ENCODE peak calls at places on chromosome 12, in six cellular contexts. One of them, this sample, is unnamed.

GRCh38 chr12:26524862-26525465 is 308.0 kb downstream of the ITPR2 start:
- DNase-seq in spleen: no peak
- DNase-seq in GM06990: peak; percentile 7
- DNase-seq in IMR-90: peak; percentile 28
- DNase-seq in CD4-positive, alpha-beta T cell: no peak
- DNase-seq in cardiac fibroblast: peak; percentile 34
- DNase-seq in this sample: no peak

GRCh38 chr12:114288071-114288470 is 117.9 kb downstream of the TBX5 start:
- DNase-seq in spleen: no peak
- DNase-seq in GM06990: no peak
- DNase-seq in IMR-90: peak; percentile 21
- DNase-seq in CD4-positive, alpha-beta T cell: no peak
- DNase-seq in cardiac fibroblast: peak; percentile 37
- DNase-seq in this sample: no peak

GRCh38 chr12:107131832-107132616 is 38.7 kb upstream of the CRY1 start:
- DNase-seq in spleen: no peak
- DNase-seq in GM06990: no peak
- DNase-seq in IMR-90: peak; percentile 68
- DNase-seq in CD4-positive, alpha-beta T cell: no peak
- DNase-seq in cardiac fibroblast: peak; percentile 73
- DNase-seq in this sample: no peak

GRCh38 chr12:62859203-62859799 is 75.6 kb downstream of the PPM1H start:
- DNase-seq in spleen: no peak
- DNase-seq in GM06990: no peak
- DNase-seq in IMR-90: no peak
- DNase-seq in CD4-positive, alpha-beta T cell: no peak
- DNase-seq in cardiac fibroblast: no peak
- DNase-seq in this sample: no peak

GRCh38 chr12:131242741-131243496 is 289.2 kb downstream of the ADGRD1 start:
- DNase-seq in spleen: peak; percentile 29
- DNase-seq in GM06990: no peak
- DNase-seq in IMR-90: no peak
- DNase-seq in CD4-positive, alpha-beta T cell: no peak
- DNase-seq in cardiac fibroblast: no peak
- DNase-seq in this sample: no peak

GRCh38 chr12:100827901-100828520 is 33.4 kb downstream of the ANO4 start:
- DNase-seq in spleen: no peak
- DNase-seq in GM06990: no peak
- DNase-seq in IMR-90: peak; percentile 54
- DNase-seq in CD4-positive, alpha-beta T cell: no peak
- DNase-seq in cardiac fibroblast: peak; percentile 62
- DNase-seq in this sample: no peak

GRCh38 chr12:119208626-119209061 is 29.9 kb downstream of the HSPB8 start:
- DNase-seq in spleen: no peak
- DNase-seq in GM06990: no peak
- DNase-seq in IMR-90: peak; percentile 38
- DNase-seq in CD4-positive, alpha-beta T cell: no peak
- DNase-seq in cardiac fibroblast: peak; percentile 81
- DNase-seq in this sample: no peak

GRCh38 chr12:106645074-106645421 is 62.2 kb downstream of the RFX4 start:
- DNase-seq in spleen: no peak
- DNase-seq in GM06990: no peak
- DNase-seq in IMR-90: no peak
- DNase-seq in CD4-positive, alpha-beta T cell: no peak
- DNase-seq in cardiac fibroblast: peak; percentile 59
- DNase-seq in this sample: no peak

GRCh38 chr12:103571286-103571685 is 15.8 kb upstream of the STAB2 start:
- DNase-seq in spleen: peak; percentile 75
- DNase-seq in GM06990: no peak
- DNase-seq in IMR-90: no peak
- DNase-seq in CD4-positive, alpha-beta T cell: no peak
- DNase-seq in cardiac fibroblast: peak; percentile 10
- DNase-seq in this sample: no peak

GRCh38 chr12:126051611-126052107 is 986.4 kb downstream of the AACS start:
- DNase-seq in spleen: no peak
- DNase-seq in GM06990: no peak
- DNase-seq in IMR-90: no peak
- DNase-seq in CD4-positive, alpha-beta T cell: no peak
- DNase-seq in cardiac fibroblast: peak; percentile 19
- DNase-seq in this sample: no peak
- TF ChIP-seq CTCF in spleen: no peak
- TF ChIP-seq CTCF in GM06990: no peak
- TF ChIP-seq CTCF in IMR-90: no peak
- TF ChIP-seq CTCF in CD4-positive, alpha-beta T cell: no peak
- TF ChIP-seq CTCF in cardiac fibroblast: no peak
- TF ChIP-seq CTCF in this sample: no peak

GRCh38 chr12:88947486-88948043 is 367.3 kb upstream of the KITLG start:
- DNase-seq in spleen: no peak
- DNase-seq in GM06990: no peak
- DNase-seq in IMR-90: no peak
- DNase-seq in CD4-positive, alpha-beta T cell: no peak
- DNase-seq in cardiac fibroblast: no peak
- DNase-seq in this sample: no peak
- TF ChIP-seq CTCF in spleen: no peak
- TF ChIP-seq CTCF in GM06990: peak; percentile 17
- TF ChIP-seq CTCF in IMR-90: no peak
- TF ChIP-seq CTCF in CD4-positive, alpha-beta T cell: no peak
- TF ChIP-seq CTCF in cardiac fibroblast: peak; percentile 22
- TF ChIP-seq CTCF in this sample: no peak

DNA sequence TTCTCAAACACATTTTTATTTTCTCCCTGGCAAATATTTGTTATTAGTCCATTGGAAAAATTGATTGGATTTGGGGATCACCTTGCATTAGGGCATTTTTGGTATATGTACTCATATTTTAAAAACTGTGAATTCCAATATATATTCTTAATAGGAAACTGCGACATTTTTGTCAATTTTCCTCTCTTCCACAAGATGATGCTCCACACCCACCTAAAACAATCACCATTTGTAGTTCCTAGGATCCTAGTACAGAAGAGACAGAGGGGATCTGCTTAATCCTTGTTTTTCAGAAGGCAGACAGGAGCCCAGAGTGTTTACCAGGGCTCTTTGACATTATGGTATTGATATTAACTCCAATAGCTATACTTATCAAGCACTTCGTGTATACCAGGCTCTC is 22.8 kb upstream of the OASL start:
- DNase-seq in spleen: no peak
- DNase-seq in GM06990: no peak
- DNase-seq in IMR-90: peak; percentile 13
- DNase-seq in CD4-positive, alpha-beta T cell: no peak
- DNase-seq in cardiac fibroblast: peak; percentile 39
- DNase-seq in this sample: no peak
- TF ChIP-seq CTCF in spleen: no peak
- TF ChIP-seq CTCF in GM06990: no peak
- TF ChIP-seq CTCF in IMR-90: peak; percentile 43
- TF ChIP-seq CTCF in CD4-positive, alpha-beta T cell: no peak
- TF ChIP-seq CTCF in cardiac fibroblast: peak; percentile 15
- TF ChIP-seq CTCF in this sample: peak; percentile 67

GRCh38 chr12:10986812-10987211 is at the start of gene TAS2R50:
- DNase-seq in spleen: no peak
- DNase-seq in GM06990: no peak
- DNase-seq in IMR-90: no peak
- DNase-seq in CD4-positive, alpha-beta T cell: no peak
- DNase-seq in cardiac fibroblast: no peak
- DNase-seq in this sample: no peak
- TF ChIP-seq CTCF in spleen: no peak
- TF ChIP-seq CTCF in GM06990: no peak
- TF ChIP-seq CTCF in IMR-90: no peak
- TF ChIP-seq CTCF in CD4-positive, alpha-beta T cell: no peak
- TF ChIP-seq CTCF in cardiac fibroblast: no peak
- TF ChIP-seq CTCF in this sample: no peak

GRCh38 chr12:44015333-44015941 is 179.6 kb downstream of the TMEM117 start:
- DNase-seq in spleen: no peak
- DNase-seq in GM06990: no peak
- DNase-seq in IMR-90: peak; percentile 66
- DNase-seq in CD4-positive, alpha-beta T cell: no peak
- DNase-seq in cardiac fibroblast: peak; percentile 81
- DNase-seq in this sample: no peak
- TF ChIP-seq CTCF in spleen: no peak
- TF ChIP-seq CTCF in GM06990: peak; percentile 45
- TF ChIP-seq CTCF in IMR-90: peak; percentile 66
- TF ChIP-seq CTCF in CD4-positive, alpha-beta T cell: peak; percentile 69
- TF ChIP-seq CTCF in cardiac fibroblast: peak; percentile 39
- TF ChIP-seq CTCF in this sample: peak; percentile 91

DNA sequence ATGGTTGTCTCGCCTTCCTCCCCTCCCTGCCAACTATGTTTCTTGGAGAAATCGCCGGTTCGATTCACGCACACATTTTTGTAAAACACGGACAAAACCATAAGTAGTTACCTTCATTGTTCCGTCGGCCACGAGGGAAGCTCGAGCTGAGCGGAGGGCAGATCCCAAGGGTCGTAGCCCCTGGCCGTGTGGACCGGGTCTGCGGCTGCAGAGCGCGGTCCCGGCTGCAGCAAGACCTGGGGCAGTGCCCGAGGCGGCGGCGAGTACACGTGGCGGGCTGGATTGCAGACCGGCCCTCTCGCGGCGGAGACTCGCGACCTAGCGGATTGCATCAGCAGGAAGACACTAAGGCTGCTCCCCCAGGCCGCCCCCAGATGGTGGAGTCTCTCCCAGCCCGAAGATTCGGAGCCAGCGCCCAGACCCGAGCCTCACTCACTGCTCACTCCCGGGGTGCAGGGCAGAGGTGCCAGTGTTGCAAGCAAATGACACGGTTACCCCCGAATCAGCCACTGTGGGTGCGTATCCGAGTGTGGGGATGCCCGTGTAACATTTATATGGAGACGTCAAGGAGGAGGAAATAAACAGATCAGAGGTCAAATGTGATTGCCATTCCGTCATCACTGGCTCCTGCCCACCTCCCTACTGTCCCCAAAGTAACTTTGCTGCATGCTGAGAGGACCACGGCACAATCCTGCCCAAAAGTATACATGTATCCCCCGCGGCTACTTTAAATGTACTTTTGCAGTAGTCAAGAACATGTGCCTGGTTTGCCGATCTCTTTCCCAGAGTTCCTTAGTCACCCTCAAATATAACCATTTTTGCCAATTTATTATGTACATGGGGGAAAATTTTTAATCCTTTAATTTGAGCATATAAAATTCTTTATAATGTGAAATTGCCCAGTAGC is at the start of gene BCAT1:
- DNase-seq in spleen: peak; percentile 90
- DNase-seq in GM06990: peak; percentile 84
- DNase-seq in IMR-90: peak; percentile 88
- DNase-seq in CD4-positive, alpha-beta T cell: no peak
- DNase-seq in cardiac fibroblast: peak; percentile 87
- DNase-seq in this sample: peak; percentile 96
- TF ChIP-seq CTCF in spleen: no peak
- TF ChIP-seq CTCF in GM06990: peak; percentile 37
- TF ChIP-seq CTCF in IMR-90: peak; percentile 25
- TF ChIP-seq CTCF in CD4-positive, alpha-beta T cell: no peak
- TF ChIP-seq CTCF in cardiac fibroblast: peak; percentile 25
- TF ChIP-seq CTCF in this sample: peak; percentile 54

GRCh38 chr12:3552726-3553045 is 61.7 kb downstream of the PRMT8 start:
- DNase-seq in spleen: no peak
- DNase-seq in GM06990: no peak
- DNase-seq in IMR-90: no peak
- DNase-seq in CD4-positive, alpha-beta T cell: no peak
- DNase-seq in cardiac fibroblast: no peak
- DNase-seq in this sample: no peak

GRCh38 chr12:3554547-3555115 is 63.6 kb downstream of the PRMT8 start:
- DNase-seq in spleen: no peak
- DNase-seq in GM06990: no peak
- DNase-seq in IMR-90: no peak
- DNase-seq in CD4-positive, alpha-beta T cell: no peak
- DNase-seq in cardiac fibroblast: no peak
- DNase-seq in this sample: no peak

GRCh38 chr12:3553221-3553620 is 62.2 kb downstream of the PRMT8 start:
- DNase-seq in spleen: no peak
- DNase-seq in GM06990: no peak
- DNase-seq in IMR-90: no peak
- DNase-seq in CD4-positive, alpha-beta T cell: no peak
- DNase-seq in cardiac fibroblast: no peak
- DNase-seq in this sample: no peak

GRCh38 chr12:3551976-3552725 is 61.1 kb downstream of the PRMT8 start:
- DNase-seq in spleen: no peak
- DNase-seq in GM06990: no peak
- DNase-seq in IMR-90: no peak
- DNase-seq in CD4-positive, alpha-beta T cell: no peak
- DNase-seq in cardiac fibroblast: no peak
- DNase-seq in this sample: no peak

DNA sequence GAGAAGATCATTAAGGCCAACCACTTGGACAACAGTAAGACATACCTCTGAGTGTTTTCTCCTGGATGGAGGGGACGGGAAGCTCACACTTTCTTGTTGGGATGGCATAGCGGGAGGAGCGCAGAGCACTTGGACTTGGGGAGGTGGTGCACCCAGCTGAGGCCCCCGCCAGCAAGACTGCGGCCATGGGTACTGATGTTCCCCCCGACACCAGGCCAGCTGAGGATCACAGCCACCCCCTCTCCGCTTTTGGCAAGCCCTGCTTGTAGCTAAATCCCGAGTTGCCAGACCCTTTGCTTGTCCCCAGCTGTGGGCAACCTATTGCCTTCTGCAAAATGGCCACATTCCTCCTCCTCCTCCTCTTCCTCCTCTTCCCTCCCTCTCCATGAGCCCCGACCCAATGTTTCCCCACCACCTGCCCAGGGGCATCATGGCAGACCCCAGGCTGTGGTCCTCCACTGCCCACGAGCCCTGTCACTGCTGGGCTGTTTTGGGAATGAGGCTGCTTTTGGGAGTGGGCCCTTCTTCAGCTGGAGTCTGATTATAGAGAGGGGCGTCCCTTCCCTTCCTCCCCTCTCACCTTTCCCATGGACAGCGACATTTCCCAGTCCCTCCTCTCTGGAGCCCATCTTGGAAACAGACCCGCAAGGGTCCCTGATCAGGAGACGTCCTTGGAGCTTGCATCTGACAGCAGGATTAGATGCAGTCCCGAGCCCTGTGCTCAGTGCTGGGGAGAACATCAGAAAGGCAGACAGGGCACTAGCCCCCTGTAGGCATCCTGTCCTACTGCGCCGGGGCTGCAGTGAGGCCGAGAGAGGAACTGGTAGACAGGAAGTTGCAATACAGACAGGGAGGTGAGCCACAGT is 62.9 kb downstream of the PRMT8 start:
- DNase-seq in spleen: no peak
- DNase-seq in GM06990: no peak
- DNase-seq in IMR-90: no peak
- DNase-seq in CD4-positive, alpha-beta T cell: no peak
- DNase-seq in cardiac fibroblast: no peak
- DNase-seq in this sample: no peak
- TF ChIP-seq CTCF in spleen: no peak
- TF ChIP-seq CTCF in GM06990: no peak
- TF ChIP-seq CTCF in IMR-90: no peak
- TF ChIP-seq CTCF in CD4-positive, alpha-beta T cell: no peak
- TF ChIP-seq CTCF in cardiac fibroblast: no peak
- TF ChIP-seq CTCF in this sample: no peak

GRCh38 chr12:7374423-7375144 is 69.4 kb downstream of the CD163L1 start:
- DNase-seq in spleen: peak; percentile 78
- DNase-seq in GM06990: peak; percentile 1
- DNase-seq in IMR-90: peak; percentile 6
- DNase-seq in CD4-positive, alpha-beta T cell: no peak
- DNase-seq in cardiac fibroblast: no peak
- DNase-seq in this sample: peak; percentile 73

GRCh38 chr12:7373226-7373625 is 69.4 kb downstream of the ACSM4 start:
- DNase-seq in spleen: peak; percentile 45
- DNase-seq in GM06990: no peak
- DNase-seq in IMR-90: no peak
- DNase-seq in CD4-positive, alpha-beta T cell: no peak
- DNase-seq in cardiac fibroblast: no peak
- DNase-seq in this sample: no peak

GRCh38 chr12:7375145-7375543 is 68.8 kb downstream of the CD163L1 start:
- DNase-seq in spleen: no peak
- DNase-seq in GM06990: no peak
- DNase-seq in IMR-90: no peak
- DNase-seq in CD4-positive, alpha-beta T cell: no peak
- DNase-seq in cardiac fibroblast: no peak
- DNase-seq in this sample: no peak

GRCh38 chr12:7369274-7369729 is 65.4 kb downstream of the ACSM4 start:
- DNase-seq in spleen: peak; percentile 56
- DNase-seq in GM06990: peak; percentile 44
- DNase-seq in IMR-90: no peak
- DNase-seq in CD4-positive, alpha-beta T cell: no peak
- DNase-seq in cardiac fibroblast: peak; percentile 2
- DNase-seq in this sample: no peak
- TF ChIP-seq CTCF in spleen: no peak
- TF ChIP-seq CTCF in GM06990: no peak
- TF ChIP-seq CTCF in IMR-90: no peak
- TF ChIP-seq CTCF in CD4-positive, alpha-beta T cell: no peak
- TF ChIP-seq CTCF in cardiac fibroblast: no peak
- TF ChIP-seq CTCF in this sample: no peak

This sample was measured in chondrocyte.